ENCODE peak calls at places on chromosomes 13 and 19, in nine cellular contexts. Z is K562; A is thoracic aorta; Y is hypothalamus; F is stimulated activated CD4-positive, alpha-beta T cell treated with anti-CD3 and anti-CD28 coated beads, Interleukin-4, amount 100 ng/mL, for 24 hours; S is effector memory CD8-positive, alpha-beta T cell; H is body of pancreas; J is NCI-H774; E is tibial artery. X is an unnamed sample.

GRCh38 chr19:52138614-52139290 is 986 bp downstream of the ZNF616 start:
- DNase-seq in Z (peak), A (no peak), Y (peak), F (peak), S (no peak), H (peak), J (peak), E (peak), X (no peak)

GRCh38 chr19:43662487-43662886 is 7.5 kb downstream of the PLAUR start:
- DNase-seq in Z (no peak), A (no peak), Y (no peak), F (no peak), S (no peak), H (no peak), J (no peak), E (no peak), X (no peak)

GRCh38 chr13:103634066-103634465 is 567.8 kb upstream of the SLC10A2 start:
- DNase-seq in Z (no peak), A (no peak), Y (no peak), F (no peak), S (no peak), H (no peak), J (no peak), E (no peak), X (no peak)

GRCh38 chr19:5908773-5909442 is 4.2 kb downstream of the VMAC start:
- DNase-seq in Z (no peak), A (no peak), Y (no peak), F (no peak), S (no peak), H (no peak), J (no peak), E (no peak), X (no peak)

GRCh38 chr19:31718041-31718440 is 368.8 kb upstream of the TSHZ3 start:
- DNase-seq in Z (no peak), A (no peak), Y (no peak), F (no peak), S (no peak), H (no peak), J (no peak), E (no peak), X (no peak)

GRCh38 chr13:76994281-76994680 is 2.4 kb downstream of the CLN5 start:
- DNase-seq in Z (no peak), A (no peak), Y (no peak), F (no peak), S (no peak), H (no peak), J (no peak), E (no peak), X (no peak)

GRCh38 chr13:100399455-100399854 is 189.1 kb downstream of the GGACT start:
- DNase-seq in Z (no peak), A (no peak), Y (no peak), F (no peak), S (no peak), H (no peak), J (peak), E (no peak), X (no peak)

GRCh38 chr13:52827839-52828238 is 20.6 kb downstream of the PCDH8 start:
- DNase-seq in Z (no peak), A (no peak), Y (no peak), F (no peak), S (no peak), H (no peak), J (no peak), E (no peak), X (no peak)

GRCh38 chr13:78401833-78402232 is 201.5 kb downstream of the POU4F1 start:
- DNase-seq in Z (no peak), A (no peak), Y (no peak), F (no peak), S (no peak), H (no peak), J (no peak), E (no peak), X (no peak)

GRCh38 chr19:5585461-5586299 is 17.9 kb upstream of the TINCR start:
- DNase-seq in Z (peak), A (no peak), Y (peak), F (peak), S (peak), H (peak), J (no peak), E (no peak), X (no peak)

X was measured in T follicular helper cell.